ENCODE peak calls at places on chromosome 3, in six cellular contexts. Y, K, S, P, A and J are unnamed samples.

GRCh38 chr3:166123088-166123487 is 285.9 kb upstream of the BCHE start:
- DNase-seq in Y (no peak), K (no peak), S (no peak), P (no peak), A (no peak), J (no peak)

GRCh38 chr3:189773056-189773455 is 141.9 kb downstream of the TP63 start:
- DNase-seq in Y (no peak), K (peak; percentile 19), S (no peak), P (peak; percentile 72), A (no peak), J (no peak)

GRCh38 chr3:183892610-183893214 is 8.0 kb upstream of the PARL start:
- DNase-seq in Y (no peak), K (no peak), S (no peak), P (no peak), A (no peak), J (no peak)

GRCh38 chr3:106367496-106367895 is 498.7 kb upstream of the CBLB start:
- DNase-seq in Y (no peak), K (no peak), S (no peak), P (peak; percentile 27), A (no peak), J (no peak)

GRCh38 chr3:3634326-3634725 is 164.9 kb upstream of the LRRN1 start:
- DNase-seq in Y (no peak), K (no peak), S (no peak), P (no peak), A (no peak), J (no peak)

GRCh38 chr3:184443831-184444230 is 64.0 kb downstream of the CHRD start:
- DNase-seq in Y (no peak), K (no peak), S (no peak), P (no peak), A (no peak), J (no peak)

GRCh38 chr3:190521998-190522397 is 8.1 kb downstream of the IL1RAP start:
- DNase-seq in Y (no peak), K (no peak), S (no peak), P (no peak), A (no peak), J (no peak)

GRCh38 chr3:42730294-42730693 is 27.7 kb upstream of the HHATL start:
- DNase-seq in Y (no peak), K (no peak), S (no peak), P (no peak), A (no peak), J (no peak)

GRCh38 chr3:107657971-107658370 is 135.2 kb downstream of the BBX start:
- DNase-seq in Y (no peak), K (no peak), S (no peak), P (peak; percentile 70), A (no peak), J (no peak)

GRCh38 chr3:188468196-188468595 is 314.2 kb downstream of the LPP start:
- DNase-seq in Y (no peak), K (no peak), S (no peak), P (no peak), A (no peak), J (peak; percentile 21)

GRCh38 chr3:48563382-48563918 is at the start of gene UCN2:
- DNase-seq in Y (no peak), K (no peak), S (no peak), P (peak; percentile 21), A (no peak), J (no peak)

GRCh38 chr3:42061711-42062408 is 29.3 kb upstream of the TRAK1 start:
- DNase-seq in Y (peak; percentile 71), K (peak; percentile 81), S (no peak), P (peak; percentile 90), A (no peak), J (peak; percentile 81)

GRCh38 chr3:32510075-32510724 is 7.5 kb upstream of the CMTM6 start:
- DNase-seq in Y (peak; percentile 42), K (peak; percentile 20), S (peak; percentile 58), P (peak; percentile 71), A (peak; percentile 75), J (peak; percentile 41)

GRCh38 chr3:156383433-156384025 is 171.4 kb downstream of the SSR3 start:
- DNase-seq in Y (no peak), K (no peak), S (no peak), P (no peak), A (no peak), J (no peak)